ENCODE peak calls at places on chromosomes 3 and 15, in seven cellular contexts. J is IMR-90, O is mesendoderm, U is neural progenitor cell, Q is mesenchymal stem cell, M is GM23248, A is GM23338. R is an unnamed sample.

GRCh38 chr15:71880276-71880675 is 69.9 kb downstream of the NR2E3 start:
- DNase-seq in J (no peak), O (peak; percentile 13), U (peak; percentile 68), Q (no peak), M (no peak), A (no peak), R (no peak)

GRCh38 chr3:44915702-44916438 is 41.5 kb downstream of the TGM4 start:
- DNase-seq in J (peak; percentile 25), O (peak; percentile 94), U (peak; percentile 13), Q (peak; percentile 83), M (peak; percentile 22), A (peak; percentile 65), R (peak; percentile 28)

GRCh38 chr15:89143503-89144162 is 55.4 kb downstream of the ABHD2 start:
- DNase-seq in J (peak; percentile 90), O (no peak), U (no peak), Q (no peak), M (peak; percentile 86), A (no peak), R (peak; percentile 87)

GRCh38 chr3:129123314-129124060 is 1.9 kb upstream of the RAB43 start:
- DNase-seq in J (peak; percentile 50), O (no peak), U (no peak), Q (peak; percentile 26), M (peak; percentile 55), A (no peak), R (no peak)

GRCh38 chr15:70633394-70633793 is 130.0 kb downstream of the UACA start:
- DNase-seq in J (no peak), O (peak; percentile 26), U (peak; percentile 44), Q (no peak), M (no peak), A (peak; percentile 39), R (peak; percentile 31)

GRCh38 chr3:50516048-50516871 is 12.8 kb upstream of the CACNA2D2 start:
- DNase-seq in J (no peak), O (peak; percentile 95), U (peak; percentile 89), Q (peak; percentile 42), M (peak; percentile 13), A (peak; percentile 87), R (peak; percentile 12)

GRCh38 chr15:59168536-59168935 is 38.1 kb upstream of the LDHAL6B start:
- DNase-seq in J (peak; percentile 63), O (no peak), U (no peak), Q (peak; percentile 79), M (peak; percentile 67), A (no peak), R (peak; percentile 76)

GRCh38 chr3:139105154-139105702 is 60.5 kb upstream of the PRR23C start:
- DNase-seq in J (no peak), O (no peak), U (no peak), Q (no peak), M (no peak), A (no peak), R (no peak)

GRCh38 chr15:78315686-78316085 is 16.3 kb upstream of the SKIC8 start:
- DNase-seq in J (no peak), O (peak; percentile 88), U (peak; percentile 83), Q (no peak), M (no peak), A (peak; percentile 81), R (no peak)

GRCh38 chr3:56468184-56469106 is at the start of gene ERC2:
- DNase-seq in J (no peak), O (peak; percentile 95), U (peak; percentile 97), Q (peak; percentile 29), M (peak; percentile 47), A (peak; percentile 96), R (peak; percentile 38)

GRCh38 chr3:130705501-130705900 is 41.1 kb downstream of the PIK3R4 start:
- DNase-seq in J (no peak), O (no peak), U (no peak), Q (no peak), M (no peak), A (no peak), R (no peak)

GRCh38 chr15:64287953-64288352 is 68.0 kb downstream of the CSNK1G1 start:
- DNase-seq in J (no peak), O (no peak), U (no peak), Q (no peak), M (no peak), A (no peak), R (no peak)

GRCh38 chr15:91472316-91472756 is 372.3 kb downstream of the SV2B start:
- DNase-seq in J (peak; percentile 18), O (no peak), U (no peak), Q (no peak), M (no peak), A (no peak), R (peak; percentile 15)

GRCh38 chr15:55669226-55669625 is 73.7 kb downstream of the PRTG start:
- DNase-seq in J (no peak), O (no peak), U (no peak), Q (no peak), M (no peak), A (no peak), R (no peak)

GRCh38 chr3:14377838-14378169 is 24.6 kb upstream of the SLC6A6 start:
- DNase-seq in J (no peak), O (no peak), U (no peak), Q (no peak), M (no peak), A (no peak), R (no peak)

GRCh38 chr3:126135398-126136076 is 44.8 kb downstream of the ALDH1L1 start:
- DNase-seq in J (no peak), O (no peak), U (no peak), Q (no peak), M (no peak), A (no peak), R (no peak)

GRCh38 chr3:58488962-58489361 is 2.9 kb upstream of the KCTD6 start:
- DNase-seq in J (no peak), O (no peak), U (no peak), Q (no peak), M (no peak), A (no peak), R (no peak)

GRCh38 chr3:16913264-16913580 is 28.5 kb downstream of the PLCL2 start:
- DNase-seq in J (no peak), O (no peak), U (no peak), Q (no peak), M (no peak), A (no peak), R (no peak)

GRCh38 chr3:177440456-177441105 is 243.3 kb upstream of the TBL1XR1 start:
- DNase-seq in J (no peak), O (no peak), U (no peak), Q (no peak), M (peak; percentile 47), A (no peak), R (peak; percentile 54)

GRCh38 chr3:11995061-11995460 is 9.1 kb upstream of the SYN2 start:
- DNase-seq in J (no peak), O (peak; percentile 51), U (peak; percentile 65), Q (no peak), M (no peak), A (peak; percentile 64), R (no peak)

GRCh38 chr15:55255714-55256113 is 33.9 kb downstream of the RAB27A start:
- DNase-seq in J (no peak), O (no peak), U (no peak), Q (peak; percentile 18), M (no peak), A (no peak), R (no peak)

GRCh38 chr15:34337557-34338306 is at the start of gene SLC12A6:
- DNase-seq in J (peak; percentile 93), O (peak; percentile 90), U (peak; percentile 96), Q (peak; percentile 94), M (peak; percentile 99), A (peak; percentile 93), R (peak; percentile 92)

GRCh38 chr3:62051506-62051905 is 321.8 kb downstream of the FEZF2 start:
- DNase-seq in J (peak; percentile 24), O (peak; percentile 56), U (peak; percentile 37), Q (no peak), M (peak; percentile 47), A (peak; percentile 67), R (peak; percentile 20)

GRCh38 chr15:58510715-58511465 is 79.1 kb downstream of the LIPC start:
- DNase-seq in J (peak; percentile 51), O (no peak), U (no peak), Q (peak; percentile 57), M (peak; percentile 65), A (no peak), R (peak; percentile 17)

GRCh38 chr15:53811530-53811929 is 52.1 kb upstream of the WDR72 start:
- DNase-seq in J (no peak), O (peak; percentile 63), U (peak; percentile 12), Q (no peak), M (peak; percentile 5), A (peak; percentile 45), R (peak; percentile 29)

GRCh38 chr15:85710340-85710842 is 84.3 kb downstream of the KLHL25 start:
- DNase-seq in J (no peak), O (no peak), U (no peak), Q (no peak), M (no peak), A (no peak), R (no peak)

GRCh38 chr15:85707519-85708338 is 87.0 kb downstream of the KLHL25 start:
- DNase-seq in J (peak; percentile 51), O (peak; percentile 64), U (no peak), Q (peak; percentile 87), M (peak; percentile 57), A (no peak), R (peak; percentile 47)

GRCh38 chr15:85708402-85708932 is 86.3 kb downstream of the KLHL25 start:
- DNase-seq in J (no peak), O (no peak), U (no peak), Q (no peak), M (no peak), A (no peak), R (no peak)

GRCh38 chr15:85709250-85709649 is 85.5 kb downstream of the KLHL25 start:
- DNase-seq in J (no peak), O (no peak), U (no peak), Q (no peak), M (no peak), A (no peak), R (no peak)

GRCh38 chr15:85711590-85712192 is 83.0 kb downstream of the KLHL25 start:
- DNase-seq in J (peak; percentile 41), O (no peak), U (no peak), Q (no peak), M (peak; percentile 73), A (no peak), R (peak; percentile 39)
- H3K4me1 ChIP-seq in J (peaks cover 7% of the 10 kb centered on the region), O (peaks cover 3% of the 10 kb centered on the region), U (peaks cover 10% of the 10 kb centered on the region), Q (peaks cover 2% of the 10 kb centered on the region), M (peaks cover 29% of the 10 kb centered on the region), A (no peaks in the 10 kb centered on the region), R (peaks cover 12% of the 10 kb centered on the region)

DNA sequence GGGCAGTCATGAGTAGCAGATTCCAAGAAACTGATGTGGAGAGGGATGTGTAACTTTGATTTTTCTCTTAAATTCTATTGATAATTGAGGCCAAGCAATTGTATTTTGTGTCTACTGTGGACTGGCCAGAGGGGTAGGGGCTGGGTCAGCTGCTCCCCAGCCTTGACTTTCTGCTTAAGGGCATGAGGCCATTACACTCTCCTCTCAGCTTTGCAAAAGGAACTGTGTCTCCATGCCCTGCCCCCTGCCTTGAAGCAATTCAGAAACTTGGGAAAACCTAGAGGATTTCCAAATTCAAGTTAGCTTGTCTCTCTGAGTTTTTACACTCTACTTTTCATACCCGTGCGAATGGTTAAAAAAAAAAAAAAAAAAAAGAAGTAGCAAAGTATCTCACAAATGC is 38.6 kb downstream of the ONECUT1 start:
- DNase-seq in J (no peak), O (no peak), U (no peak), Q (no peak), M (no peak), A (peak; percentile 22), R (no peak)
- H3K27me3 ChIP-seq in J (peaks cover 14% of the 10 kb centered on the region), O (no peaks in the 10 kb centered on the region), U (no peaks in the 10 kb centered on the region), Q (no peaks in the 10 kb centered on the region), M (peaks cover 40% of the 10 kb centered on the region), A (no peaks in the 10 kb centered on the region), R (peaks cover 2% of the 10 kb centered on the region)

GRCh38 chr3:134336587-134336986 is 37.7 kb downstream of the AMOTL2 start:
- DNase-seq in J (peak; percentile 75), O (peak; percentile 43), U (no peak), Q (peak; percentile 65), M (peak; percentile 78), A (no peak), R (peak; percentile 83)
- H3K4me2 ChIP-seq in J (no peak overlapping the region), O (no peak overlapping the region), U (no peak overlapping the region), Q (no peak overlapping the region), M (no peak overlapping the region), A (no peak overlapping the region), R (no peak overlapping the region)

GRCh38 chr15:62895905-62896316 is 146.6 kb upstream of the TPM1 start:
- DNase-seq in J (peak; percentile 95), O (peak; percentile 46), U (no peak), Q (peak; percentile 95), M (peak; percentile 80), A (no peak), R (peak; percentile 67)
- H3K4me1 ChIP-seq in J (peaks cover 25% of the 10 kb centered on the region), O (peaks cover 3% of the 10 kb centered on the region), U (peaks cover 34% of the 10 kb centered on the region), Q (peaks cover 19% of the 10 kb centered on the region), M (peaks cover 43% of the 10 kb centered on the region), A (peaks cover 24% of the 10 kb centered on the region), R (peaks cover 25% of the 10 kb centered on the region)

R was measured in fibroblast of lung.